ENCODE peak calls at places on chromosomes 5 and 9, in ten cellular contexts. N is uterus, D is mesendoderm, A is MM.1S, J is lower lobe of right lung, H is H9, Y is PC-3, K is heart left ventricle, B is thoracic aorta, S is tibial artery. F is an unnamed sample. For H3K4me1, the result is how much of the 10 kb centered on the place peaks cover.

GRCh38 chr5:55993628-55994501 is 898 bp downstream of the IL6ST start:
- DNase-seq in N (no peak), D (no peak), A (peak), J (no peak), H (no peak), Y (peak), K (no peak), B (no peak), S (no peak), F (no peak)

GRCh38 chr5:143350790-143351603 is 52.5 kb downstream of the NR3C1 start:
- DNase-seq in N (no peak), D (no peak), A (no peak), J (no peak), H (no peak), Y (peak), K (no peak), B (no peak), S (no peak), F (no peak)

GRCh38 chr5:17219431-17219830 is 2.0 kb downstream of the BASP1 start:
- DNase-seq in N (no peak), D (no peak), A (no peak), J (no peak), H (no peak), Y (no peak), K (no peak), B (no peak), S (no peak), F (no peak)

GRCh38 chr5:165029471-165029870 is 1524.1 kb downstream of the MAT2B start:
- DNase-seq in N (no peak), D (peak), A (peak), J (peak), H (peak), Y (no peak), K (no peak), B (no peak), S (no peak), F (no peak)

GRCh38 chr5:33854733-33855151 is 37.0 kb downstream of the ADAMTS12 start:
- DNase-seq in N (no peak), D (peak), A (no peak), J (no peak), H (no peak), Y (peak), K (no peak), B (no peak), S (no peak), F (no peak)

GRCh38 chr5:1540831-1541661 is 17.3 kb upstream of the LPCAT1 start:
- DNase-seq in N (peak), D (no peak), A (no peak), J (no peak), H (no peak), Y (no peak), K (peak), B (no peak), S (peak), F (no peak)

GRCh38 chr5:53008751-53009150 is 19.6 kb downstream of the ITGA2 start:
- DNase-seq in N (no peak), D (no peak), A (no peak), J (no peak), H (no peak), Y (peak), K (no peak), B (no peak), S (no peak), F (no peak)

GRCh38 chr5:151016700-151017099 is 3.7 kb upstream of the GPX3 start:
- DNase-seq in N (no peak), D (no peak), A (no peak), J (peak), H (no peak), Y (no peak), K (peak), B (no peak), S (peak), F (peak)

GRCh38 chr5:59793000-59793399 is 100.5 kb downstream of the PDE4D start:
- DNase-seq in N (peak), D (no peak), A (no peak), J (no peak), H (no peak), Y (peak), K (no peak), B (peak), S (peak), F (no peak)

GRCh38 chr9:2874001-2874750 is 30.3 kb upstream of the PUM3 start:
- DNase-seq in N (no peak), D (no peak), A (no peak), J (no peak), H (no peak), Y (no peak), K (no peak), B (no peak), S (no peak), F (no peak)

GRCh38 chr9:18349530-18349929 is 124.4 kb upstream of the ADAMTSL1 start:
- DNase-seq in N (no peak), D (no peak), A (no peak), J (no peak), H (no peak), Y (no peak), K (no peak), B (no peak), S (no peak), F (no peak)

GRCh38 chr5:174794941-174795672 is 70.7 kb downstream of the MSX2 start:
- DNase-seq in N (no peak), D (peak), A (no peak), J (no peak), H (peak), Y (no peak), K (no peak), B (no peak), S (no peak), F (no peak)

GRCh38 chr5:139855451-139855850 is 59.8 kb downstream of the PSD2 start:
- DNase-seq in N (no peak), D (no peak), A (no peak), J (no peak), H (no peak), Y (no peak), K (no peak), B (no peak), S (no peak), F (no peak)

GRCh38 chr5:110769282-110769681 is 30.5 kb downstream of the SLC25A46 start:
- DNase-seq in N (no peak), D (no peak), A (no peak), J (no peak), H (no peak), Y (no peak), K (no peak), B (no peak), S (no peak), F (no peak)

GRCh38 chr9:124060844-124061605 is 49.5 kb downstream of the LHX2 start:
- DNase-seq in N (no peak), D (no peak), A (no peak), J (no peak), H (no peak), Y (no peak), K (no peak), B (no peak), S (no peak), F (no peak)

GRCh38 chr9:16664211-16664610 is 206.3 kb downstream of the BNC2 start:
- DNase-seq in N (no peak), D (no peak), A (no peak), J (no peak), H (no peak), Y (no peak), K (no peak), B (no peak), S (no peak), F (no peak)

GRCh38 chr5:139864716-139865483 is 69.3 kb downstream of the PSD2 start:
- DNase-seq in N (no peak), D (no peak), A (no peak), J (no peak), H (no peak), Y (no peak), K (no peak), B (no peak), S (no peak), F (no peak)

GRCh38 chr9:28699632-28700031 is 1126.4 kb upstream of the C9orf72 start:
- DNase-seq in N (no peak), D (peak), A (no peak), J (no peak), H (no peak), Y (no peak), K (no peak), B (no peak), S (no peak), F (no peak)

GRCh38 chr5:79567926-79568549 is 44.2 kb upstream of the TENT2 start:
- DNase-seq in N (no peak), D (no peak), A (no peak), J (no peak), H (no peak), Y (peak), K (no peak), B (no peak), S (no peak), F (no peak)

GRCh38 chr5:132500931-132501628 is 10.5 kb upstream of the IRF1 start:
- DNase-seq in N (no peak), D (peak), A (peak), J (peak), H (peak), Y (peak), K (peak), B (no peak), S (peak), F (peak)

GRCh38 chr9:99828417-99829176 is 6.9 kb downstream of the NR4A3 start:
- DNase-seq in N (no peak), D (peak), A (no peak), J (no peak), H (peak), Y (no peak), K (no peak), B (no peak), S (no peak), F (no peak)

GRCh38 chr9:134590240-134591081 is 51.1 kb upstream of the COL5A1 start:
- DNase-seq in N (no peak), D (no peak), A (no peak), J (no peak), H (no peak), Y (no peak), K (no peak), B (no peak), S (peak), F (peak)

GRCh38 chr9:22129134-22129533 is 120.0 kb upstream of the CDKN2B start:
- DNase-seq in N (no peak), D (peak), A (no peak), J (no peak), H (no peak), Y (no peak), K (no peak), B (no peak), S (no peak), F (no peak)

GRCh38 chr5:28344803-28345433 is 1306.5 kb upstream of the CDH9 start:
- DNase-seq in N (no peak), D (peak), A (peak), J (no peak), H (peak), Y (peak), K (no peak), B (no peak), S (no peak), F (no peak)

GRCh38 chr9:93500571-93501298 is 47.4 kb upstream of the FAM120AOS start:
- DNase-seq in N (no peak), D (no peak), A (no peak), J (no peak), H (no peak), Y (no peak), K (no peak), B (no peak), S (no peak), F (no peak)

GRCh38 chr9:93501406-93501805 is 48.0 kb upstream of the FAM120AOS start:
- DNase-seq in N (no peak), D (no peak), A (peak), J (no peak), H (no peak), Y (no peak), K (no peak), B (no peak), S (no peak), F (no peak)

GRCh38 chr9:93505518-93506123 is 52.2 kb upstream of the FAM120AOS start:
- DNase-seq in N (no peak), D (no peak), A (no peak), J (no peak), H (no peak), Y (no peak), K (no peak), B (no peak), S (no peak), F (no peak)

GRCh38 chr9:93507780-93508179 is 54.4 kb upstream of the FAM120AOS start:
- DNase-seq in N (no peak), D (no peak), A (no peak), J (no peak), H (no peak), Y (no peak), K (no peak), B (no peak), S (no peak), F (no peak)

DNA sequence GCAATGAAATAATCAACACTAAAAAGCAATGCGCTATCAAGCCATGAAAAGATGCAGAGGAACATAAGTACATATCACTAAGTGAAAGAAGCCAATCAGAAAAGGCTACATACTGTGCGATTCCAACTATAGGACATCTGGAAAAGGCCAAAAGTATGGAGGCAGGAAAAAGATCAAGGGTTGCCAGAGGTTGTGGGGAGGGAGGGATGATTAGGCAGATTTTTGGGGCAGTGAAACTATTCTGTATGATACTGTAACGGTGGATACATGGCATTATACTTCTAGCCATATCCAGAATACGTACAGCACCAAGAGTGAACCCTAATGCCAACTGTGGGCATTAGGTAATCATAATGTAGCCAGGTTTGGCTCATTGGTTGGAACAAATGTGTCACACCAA is 50.0 kb upstream of the FAM120AOS start:
- DNase-seq in N (no peak), D (no peak), A (no peak), J (no peak), H (no peak), Y (no peak), K (no peak), B (no peak), S (no peak), F (no peak)
- H3K4me1 ChIP-seq in N (under half), D (under half), A (under half), J (under half), H (under half), Y (under half), K (under half), B (under half), S (under half), F (under half)

GRCh38 chr9:12785251-12785880 is 10.5 kb downstream of the LURAP1L start:
- DNase-seq in N (peak), D (no peak), A (no peak), J (peak), H (no peak), Y (peak), K (no peak), B (peak), S (peak), F (peak)
- H3K27ac ChIP-seq in N (peak), D (no peak), A (peak), J (peak), H (no peak), Y (peak), K (no peak), B (peak), S (peak), F (peak)

DNA sequence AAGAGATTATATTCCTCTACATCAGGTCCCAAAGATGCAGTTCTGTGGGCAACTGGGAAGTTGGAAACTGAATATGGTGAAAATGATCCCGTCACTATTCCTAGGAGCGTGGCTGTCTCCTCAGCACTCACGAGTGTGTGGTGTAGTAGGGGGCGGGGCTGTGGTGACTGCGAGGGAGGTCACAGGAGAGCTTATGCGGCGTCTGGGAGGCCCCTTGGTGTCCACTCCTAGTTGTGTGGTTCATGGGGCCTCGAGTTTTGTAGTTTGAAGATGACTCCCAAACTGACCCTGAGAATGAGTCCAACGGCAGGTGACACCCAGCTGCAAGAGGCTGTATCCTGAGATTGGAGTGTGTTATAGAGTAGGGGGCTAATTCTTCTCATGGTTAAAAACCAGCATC is 68.2 kb downstream of the MVB12B start:
- DNase-seq in N (no peak), D (no peak), A (no peak), J (no peak), H (no peak), Y (no peak), K (no peak), B (no peak), S (no peak), F (no peak)
- H3K4me1 ChIP-seq in N (under half), D (under half), A (under half), J (half or more), H (under half), Y (under half), K (under half), B (under half), S (under half), F (under half)

GRCh38 chr9:33133186-33133585 is 34.0 kb downstream of the B4GALT1 start:
- DNase-seq in N (no peak), D (no peak), A (no peak), J (no peak), H (no peak), Y (no peak), K (no peak), B (no peak), S (peak), F (peak)

GRCh38 chr9:33130961-33131360 is 36.2 kb downstream of the B4GALT1 start:
- DNase-seq in N (no peak), D (no peak), A (no peak), J (no peak), H (no peak), Y (no peak), K (no peak), B (no peak), S (peak), F (peak)

GRCh38 chr9:33130501-33130900 is 36.6 kb downstream of the B4GALT1 start:
- DNase-seq in N (no peak), D (no peak), A (no peak), J (no peak), H (no peak), Y (peak), K (no peak), B (no peak), S (peak), F (no peak)

GRCh38 chr9:33131505-33132248 is 35.5 kb downstream of the B4GALT1 start:
- DNase-seq in N (no peak), D (no peak), A (no peak), J (no peak), H (no peak), Y (no peak), K (no peak), B (no peak), S (no peak), F (peak)

DNA sequence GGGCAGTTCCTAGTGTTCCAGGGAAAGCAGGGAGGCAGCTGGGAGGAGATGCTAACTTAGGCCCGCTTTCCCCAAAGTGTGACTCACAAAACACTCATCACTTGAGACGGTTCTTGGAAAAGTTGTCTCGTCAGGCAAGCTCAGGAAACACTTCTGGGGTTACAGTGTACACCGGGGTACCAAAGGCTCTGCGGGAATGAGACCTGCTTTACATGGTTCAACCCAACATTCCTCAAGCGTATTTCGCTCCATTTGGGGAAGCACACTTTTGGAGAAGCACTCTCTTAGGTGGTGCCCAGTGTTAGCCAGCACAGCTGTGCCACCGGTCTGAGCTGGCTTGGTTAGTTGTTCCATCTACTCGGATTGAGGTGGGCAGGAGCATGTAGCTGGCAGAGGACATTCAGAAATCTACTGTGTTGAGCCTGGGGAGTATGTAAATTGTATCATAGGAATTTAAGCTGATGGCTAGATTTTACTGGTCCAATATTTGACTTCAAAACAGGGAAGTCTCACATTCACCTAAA is 34.8 kb downstream of the B4GALT1 start:
- DNase-seq in N (peak), D (no peak), A (no peak), J (no peak), H (no peak), Y (peak), K (no peak), B (no peak), S (peak), F (peak)
- H3K27ac ChIP-seq in N (peak), D (no peak), A (no peak), J (no peak), H (no peak), Y (peak), K (no peak), B (no peak), S (no peak), F (peak)

DNA sequence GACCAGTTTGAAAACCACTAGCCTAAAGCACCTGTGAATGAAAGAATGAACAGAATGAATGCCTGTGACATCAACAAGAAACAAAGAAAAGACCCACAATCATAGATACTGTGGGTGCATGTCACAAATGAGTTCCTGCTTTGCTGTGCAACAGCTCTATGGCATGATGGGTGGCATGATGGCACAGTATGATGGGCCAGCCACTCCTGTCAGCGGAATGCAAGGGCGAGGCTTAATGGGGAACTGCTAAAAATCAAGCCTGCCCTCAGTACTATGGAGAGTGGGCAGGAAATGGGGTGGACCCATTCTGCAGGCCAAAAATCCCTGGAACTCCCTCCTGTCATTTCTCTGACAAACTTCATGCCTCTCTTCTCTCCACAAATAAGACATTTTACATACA is 89.0 kb downstream of the DCP2 start:
- DNase-seq in N (no peak), D (no peak), A (no peak), J (no peak), H (peak), Y (no peak), K (no peak), B (no peak), S (no peak), F (no peak)
- H3K4me1 ChIP-seq in N (under half), D (under half), A (half or more), J (under half), H (under half), Y (under half), K (under half), B (under half), S (under half), F (under half)

GRCh38 chr9:109251080-109251775 is 69.6 kb downstream of the EPB41L4B start:
- DNase-seq in N (no peak), D (peak), A (no peak), J (peak), H (no peak), Y (peak), K (no peak), B (no peak), S (no peak), F (no peak)

GRCh38 chr9:109252291-109252690 is 68.6 kb downstream of the EPB41L4B start:
- DNase-seq in N (no peak), D (no peak), A (no peak), J (no peak), H (no peak), Y (peak), K (no peak), B (no peak), S (no peak), F (no peak)

GRCh38 chr9:109250771-109251079 is 70.1 kb downstream of the EPB41L4B start:
- DNase-seq in N (no peak), D (no peak), A (no peak), J (no peak), H (no peak), Y (no peak), K (no peak), B (no peak), S (no peak), F (no peak)

GRCh38 chr9:109250311-109250741 is 70.5 kb downstream of the EPB41L4B start:
- DNase-seq in N (no peak), D (no peak), A (no peak), J (no peak), H (no peak), Y (peak), K (no peak), B (no peak), S (no peak), F (no peak)

DNA sequence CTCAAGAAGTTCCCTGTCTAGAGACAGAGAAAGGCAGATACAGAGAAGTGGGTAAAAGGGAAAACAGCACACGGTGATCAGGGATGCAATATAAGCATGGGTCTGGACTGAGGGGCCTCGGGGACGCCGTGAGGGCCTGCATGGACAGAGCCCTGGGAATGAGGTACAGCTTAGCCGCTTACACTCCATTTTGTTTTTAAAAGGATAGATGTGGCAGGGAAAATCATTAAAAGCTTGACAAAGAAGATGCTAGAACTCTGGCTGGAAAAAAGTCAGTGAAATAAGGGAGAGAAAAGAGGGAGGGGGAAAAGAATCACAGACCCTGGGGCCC is 69.1 kb downstream of the EPB41L4B start:
- DNase-seq in N (no peak), D (no peak), A (no peak), J (no peak), H (no peak), Y (no peak), K (no peak), B (no peak), S (no peak), F (no peak)
- H3K27ac ChIP-seq in N (no peak), D (no peak), A (no peak), J (peak), H (no peak), Y (peak), K (no peak), B (no peak), S (no peak), F (no peak)

GRCh38 chr9:121634800-121635261 is 16.6 kb upstream of the DAB2IP start:
- DNase-seq in N (peak), D (peak), A (no peak), J (no peak), H (peak), Y (peak), K (no peak), B (no peak), S (no peak), F (no peak)
- H3K4me1 ChIP-seq in N (under half), D (under half), A (under half), J (under half), H (under half), Y (under half), K (under half), B (under half), S (under half), F (under half)

GRCh38 chr9:121744002-121744686 is 92.7 kb downstream of the DAB2IP start:
- DNase-seq in N (no peak), D (peak), A (no peak), J (no peak), H (peak), Y (peak), K (peak), B (no peak), S (peak), F (peak)
- H3K27ac ChIP-seq in N (peak), D (peak), A (no peak), J (peak), H (no peak), Y (peak), K (peak), B (peak), S (peak), F (peak)